ENCODE peak calls at places on chromosomes 13 and 19, in seven cellular contexts. One of them, this sample, is unnamed.

GRCh38 chr13:49669735-49670309 is 21.5 kb downstream of the EBPL start:
- DNase-seq in mammary epithelial cell: peak; percentile 61
- DNase-seq in fibroblast of lung: peak; percentile 86
- DNase-seq in thoracic aorta: no peak
- DNase-seq in upper lobe of right lung: no peak
- DNase-seq in left ventricle myocardium inferior: no peak
- DNase-seq in stomach: peak; percentile 64
- DNase-seq in this sample: peak; percentile 60

GRCh38 chr13:39016789-39017188 is 21.1 kb downstream of the PROSER1 start:
- DNase-seq in mammary epithelial cell: peak; percentile 37
- DNase-seq in upper lobe of right lung: no peak
- DNase-seq in thoracic aorta: no peak
- DNase-seq in fibroblast of lung: peak; percentile 32
- DNase-seq in stomach: no peak
- DNase-seq in left ventricle myocardium inferior: no peak
- DNase-seq in this sample: no peak

GRCh38 chr19:29478578-29479565 is 46.9 kb upstream of the VSTM2B start:
- DNase-seq in left ventricle myocardium inferior: no peak
- DNase-seq in upper lobe of right lung: no peak
- DNase-seq in fibroblast of lung: no peak
- DNase-seq in thoracic aorta: no peak
- DNase-seq in stomach: no peak
- DNase-seq in mammary epithelial cell: no peak
- DNase-seq in this sample: no peak

GRCh38 chr19:42282036-42282762 is 13.1 kb downstream of the CIC start:
- DNase-seq in fibroblast of lung: peak; percentile 36
- DNase-seq in upper lobe of right lung: no peak
- DNase-seq in left ventricle myocardium inferior: no peak
- DNase-seq in thoracic aorta: no peak
- DNase-seq in mammary epithelial cell: no peak
- DNase-seq in stomach: no peak
- DNase-seq in this sample: no peak

GRCh38 chr19:17075860-17076538 is 422 bp downstream of the MYO9B start:
- DNase-seq in stomach: peak; percentile 37
- DNase-seq in left ventricle myocardium inferior: peak; percentile 36
- DNase-seq in upper lobe of right lung: peak; percentile 78
- DNase-seq in mammary epithelial cell: peak; percentile 13
- DNase-seq in thoracic aorta: no peak
- DNase-seq in fibroblast of lung: no peak
- DNase-seq in this sample: peak; percentile 36

GRCh38 chr13:110964229-110965037 is 49.6 kb upstream of the ANKRD10 start:
- DNase-seq in upper lobe of right lung: no peak
- DNase-seq in left ventricle myocardium inferior: no peak
- DNase-seq in stomach: no peak
- DNase-seq in thoracic aorta: no peak
- DNase-seq in mammary epithelial cell: no peak
- DNase-seq in fibroblast of lung: no peak
- DNase-seq in this sample: no peak

GRCh38 chr13:42330991-42331390 is 59.0 kb downstream of the AKAP11 start:
- DNase-seq in upper lobe of right lung: no peak
- DNase-seq in left ventricle myocardium inferior: no peak
- DNase-seq in stomach: no peak
- DNase-seq in mammary epithelial cell: no peak
- DNase-seq in fibroblast of lung: peak; percentile 67
- DNase-seq in thoracic aorta: no peak
- DNase-seq in this sample: no peak

GRCh38 chr19:35743640-35744306 is 1.4 kb downstream of the U2AF1L4 start:
- DNase-seq in stomach: no peak
- DNase-seq in mammary epithelial cell: no peak
- DNase-seq in thoracic aorta: no peak
- DNase-seq in upper lobe of right lung: no peak
- DNase-seq in fibroblast of lung: no peak
- DNase-seq in left ventricle myocardium inferior: no peak
- DNase-seq in this sample: no peak

GRCh38 chr19:3813473-3814392 is 27.6 kb upstream of the MATK start:
- DNase-seq in left ventricle myocardium inferior: no peak
- DNase-seq in thoracic aorta: no peak
- DNase-seq in upper lobe of right lung: no peak
- DNase-seq in mammary epithelial cell: no peak
- DNase-seq in stomach: no peak
- DNase-seq in fibroblast of lung: no peak
- DNase-seq in this sample: no peak

GRCh38 chr19:3494051-3494450 is 6.4 kb downstream of the DOHH start:
- DNase-seq in fibroblast of lung: no peak
- DNase-seq in upper lobe of right lung: no peak
- DNase-seq in mammary epithelial cell: no peak
- DNase-seq in left ventricle myocardium inferior: no peak
- DNase-seq in thoracic aorta: no peak
- DNase-seq in stomach: peak; percentile 62
- DNase-seq in this sample: no peak

GRCh38 chr13:52845766-52846566 is 2.5 kb downstream of the PCDH8 start:
- DNase-seq in thoracic aorta: no peak
- DNase-seq in fibroblast of lung: peak; percentile 1
- DNase-seq in mammary epithelial cell: no peak
- DNase-seq in left ventricle myocardium inferior: peak; percentile 19
- DNase-seq in stomach: no peak
- DNase-seq in upper lobe of right lung: peak; percentile 68
- DNase-seq in this sample: peak; percentile 59

GRCh38 chr13:79491715-79492114 is 10.8 kb downstream of the NDFIP2 start:
- DNase-seq in mammary epithelial cell: peak; percentile 95
- DNase-seq in upper lobe of right lung: no peak
- DNase-seq in thoracic aorta: no peak
- DNase-seq in left ventricle myocardium inferior: no peak
- DNase-seq in fibroblast of lung: peak; percentile 88
- DNase-seq in stomach: no peak
- DNase-seq in this sample: no peak

GRCh38 chr19:2110822-2111221 is 14.1 kb downstream of the IZUMO4 start:
- DNase-seq in stomach: no peak
- DNase-seq in fibroblast of lung: no peak
- DNase-seq in upper lobe of right lung: no peak
- DNase-seq in thoracic aorta: no peak
- DNase-seq in mammary epithelial cell: no peak
- DNase-seq in left ventricle myocardium inferior: no peak
- DNase-seq in this sample: no peak

DNA sequence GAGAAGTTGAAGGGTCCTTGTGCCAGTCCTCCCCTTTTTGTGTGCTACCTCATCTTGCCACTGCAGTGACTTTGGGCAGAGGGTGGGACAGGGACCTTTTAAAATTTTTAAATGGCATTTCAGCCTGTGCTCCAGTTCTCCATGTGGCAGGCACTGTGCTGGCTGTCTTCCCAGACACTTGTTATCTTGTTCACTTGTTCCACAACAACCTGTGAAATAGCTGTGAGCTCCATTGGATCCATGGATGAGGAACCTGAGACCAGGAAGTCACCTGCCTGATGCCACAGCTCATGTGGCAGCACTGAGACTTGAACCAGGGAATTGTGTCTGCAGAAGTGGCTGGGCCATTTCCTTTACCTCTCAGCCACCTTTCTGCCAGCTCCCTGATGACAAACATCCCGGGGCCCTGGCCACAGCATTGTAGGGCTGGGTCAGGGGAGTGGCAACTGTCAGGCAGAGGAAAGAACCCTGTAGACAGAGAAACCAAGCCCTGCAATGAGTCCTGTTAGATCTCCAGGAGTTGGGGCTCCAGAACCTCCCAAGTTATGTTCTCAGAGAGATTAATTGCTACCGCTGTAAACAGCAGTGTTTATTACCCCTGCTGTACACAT is 6.4 kb downstream of the EGLN2 start:
- DNase-seq in mammary epithelial cell: no peak
- DNase-seq in upper lobe of right lung: no peak
- DNase-seq in stomach: peak; percentile 73
- DNase-seq in left ventricle myocardium inferior: no peak
- DNase-seq in fibroblast of lung: no peak
- DNase-seq in thoracic aorta: no peak
- DNase-seq in this sample: peak; percentile 87
- H3K36me3 ChIP-seq in mammary epithelial cell: peaks cover 11% of the 10 kb centered on the region
- H3K36me3 ChIP-seq in upper lobe of right lung: peaks cover 77% of the 10 kb centered on the region
- H3K36me3 ChIP-seq in stomach: peaks cover 27% of the 10 kb centered on the region
- H3K36me3 ChIP-seq in left ventricle myocardium inferior: peaks cover 46% of the 10 kb centered on the region
- H3K36me3 ChIP-seq in fibroblast of lung: peaks cover 47% of the 10 kb centered on the region
- H3K36me3 ChIP-seq in thoracic aorta: peaks cover 19% of the 10 kb centered on the region
- H3K36me3 ChIP-seq in this sample: peaks cover 21% of the 10 kb centered on the region

GRCh38 chr13:91158015-91158390 is 189.5 kb upstream of the MIR17HG start:
- DNase-seq in thoracic aorta: no peak
- DNase-seq in left ventricle myocardium inferior: no peak
- DNase-seq in fibroblast of lung: no peak
- DNase-seq in upper lobe of right lung: no peak
- DNase-seq in stomach: no peak
- DNase-seq in mammary epithelial cell: no peak
- DNase-seq in this sample: no peak
- TF ChIP-seq CTCF in thoracic aorta: peak; percentile 31
- TF ChIP-seq CTCF in left ventricle myocardium inferior: no peak
- TF ChIP-seq CTCF in fibroblast of lung: no peak
- TF ChIP-seq CTCF in upper lobe of right lung: peak; percentile 12
- TF ChIP-seq CTCF in stomach: no peak
- TF ChIP-seq CTCF in mammary epithelial cell: no peak
- TF ChIP-seq CTCF in this sample: no peak

DNA sequence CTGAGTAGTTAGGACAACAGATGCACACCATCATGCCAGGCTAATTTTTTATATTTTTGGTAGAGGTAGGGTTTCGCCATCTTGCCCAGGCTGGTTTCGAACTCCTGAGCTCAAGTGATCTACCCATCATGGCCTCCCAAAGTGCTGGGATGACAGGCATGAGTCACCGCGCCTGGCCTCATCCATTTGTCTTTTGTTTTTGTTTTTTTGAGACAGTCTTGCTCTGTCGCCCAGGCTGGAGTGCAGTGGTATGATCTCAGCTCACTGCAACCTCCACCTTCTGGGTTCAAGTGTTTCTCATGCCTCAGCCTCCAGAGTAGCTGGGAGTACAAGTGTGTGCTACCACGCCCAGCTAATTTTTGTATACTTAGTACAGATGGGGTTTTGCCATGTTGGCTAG is 57.0 kb downstream of the DNM2 start:
- DNase-seq in stomach: no peak
- DNase-seq in fibroblast of lung: no peak
- DNase-seq in mammary epithelial cell: no peak
- DNase-seq in thoracic aorta: no peak
- DNase-seq in upper lobe of right lung: no peak
- DNase-seq in left ventricle myocardium inferior: no peak
- DNase-seq in this sample: no peak
- H3K36me3 ChIP-seq in stomach: peaks cover 59% of the 10 kb centered on the region
- H3K36me3 ChIP-seq in fibroblast of lung: peaks cover 8% of the 10 kb centered on the region
- H3K36me3 ChIP-seq in mammary epithelial cell: peaks cover 13% of the 10 kb centered on the region
- H3K36me3 ChIP-seq in thoracic aorta: peaks cover 30% of the 10 kb centered on the region
- H3K36me3 ChIP-seq in upper lobe of right lung: peaks cover 77% of the 10 kb centered on the region
- H3K36me3 ChIP-seq in left ventricle myocardium inferior: peaks cover 69% of the 10 kb centered on the region
- H3K36me3 ChIP-seq in this sample: peaks cover 36% of the 10 kb centered on the region

GRCh38 chr13:113786262-113786841 is 27.3 kb downstream of the TMEM255B start:
- DNase-seq in thoracic aorta: no peak
- DNase-seq in upper lobe of right lung: peak; percentile 25
- DNase-seq in mammary epithelial cell: no peak
- DNase-seq in stomach: peak; percentile 8
- DNase-seq in left ventricle myocardium inferior: no peak
- DNase-seq in fibroblast of lung: peak; percentile 74
- DNase-seq in this sample: no peak
- TF ChIP-seq CTCF in thoracic aorta: no peak
- TF ChIP-seq CTCF in upper lobe of right lung: no peak
- TF ChIP-seq CTCF in mammary epithelial cell: no peak
- TF ChIP-seq CTCF in stomach: no peak
- TF ChIP-seq CTCF in left ventricle myocardium inferior: no peak
- TF ChIP-seq CTCF in fibroblast of lung: no peak
- TF ChIP-seq CTCF in this sample: no peak

DNA sequence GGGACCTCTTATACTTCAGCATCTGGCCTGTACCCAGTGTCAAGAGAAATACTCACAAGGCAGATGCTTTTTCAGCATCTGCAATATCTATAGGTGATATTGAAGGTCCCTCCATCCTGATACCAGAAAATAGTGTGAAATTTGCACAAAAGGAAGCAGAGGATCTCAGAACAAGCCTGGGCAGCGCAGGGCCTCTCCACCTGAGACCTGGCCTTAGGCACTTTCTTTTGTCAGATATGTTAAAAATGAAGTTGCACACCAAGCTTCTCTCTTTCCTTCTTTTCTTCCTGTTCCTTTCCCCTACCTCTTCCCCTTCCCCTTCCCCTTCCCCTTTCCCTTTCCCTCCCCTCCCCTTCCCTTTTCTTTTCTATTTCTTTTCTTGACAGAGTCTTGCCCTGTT is 62.2 kb downstream of the ARHGEF18 start:
- DNase-seq in thoracic aorta: no peak
- DNase-seq in upper lobe of right lung: no peak
- DNase-seq in fibroblast of lung: no peak
- DNase-seq in stomach: no peak
- DNase-seq in mammary epithelial cell: no peak
- DNase-seq in left ventricle myocardium inferior: no peak
- DNase-seq in this sample: no peak
- H3K36me3 ChIP-seq in thoracic aorta: no peaks in the 10 kb centered on the region
- H3K36me3 ChIP-seq in upper lobe of right lung: no peaks in the 10 kb centered on the region
- H3K36me3 ChIP-seq in fibroblast of lung: no peaks in the 10 kb centered on the region
- H3K36me3 ChIP-seq in stomach: no peaks in the 10 kb centered on the region
- H3K36me3 ChIP-seq in mammary epithelial cell: no peaks in the 10 kb centered on the region
- H3K36me3 ChIP-seq in left ventricle myocardium inferior: peaks cover 4% of the 10 kb centered on the region
- H3K36me3 ChIP-seq in this sample: no peaks in the 10 kb centered on the region

This sample was measured in thyroid gland.